ENCODE peak calls at places on chromosomes 7 and 10, in five cellular contexts. One of them, this sample, is unnamed. For H3K36me3, the result is how much of the 10 kb centered on the place peaks cover.

GRCh38 chr7:99096124-99096887 is 47.6 kb downstream of the SMURF1 start:
- DNase-seq in neuronal stem cell: no peak
- DNase-seq in IMR-90: peak
- DNase-seq in mesenchymal stem cell: peak
- DNase-seq in H1: no peak
- DNase-seq in this sample: no peak

GRCh38 chr7:70000747-70001348 is 402.6 kb downstream of the AUTS2 start:
- DNase-seq in IMR-90: no peak
- DNase-seq in neuronal stem cell: no peak
- DNase-seq in H1: no peak
- DNase-seq in mesenchymal stem cell: no peak
- DNase-seq in this sample: no peak

GRCh38 chr7:2660359-2661095 is 27.5 kb upstream of the AMZ1 start:
- DNase-seq in mesenchymal stem cell: no peak
- DNase-seq in IMR-90: no peak
- DNase-seq in H1: no peak
- DNase-seq in neuronal stem cell: no peak
- DNase-seq in this sample: no peak

GRCh38 chr10:22714524-22715289 is at the start of gene PIP4K2A:
- DNase-seq in mesenchymal stem cell: peak
- DNase-seq in H1: no peak
- DNase-seq in IMR-90: peak
- DNase-seq in neuronal stem cell: peak
- DNase-seq in this sample: peak

GRCh38 chr7:14841850-14842249 is 60.7 kb downstream of the DGKB start:
- DNase-seq in mesenchymal stem cell: no peak
- DNase-seq in neuronal stem cell: no peak
- DNase-seq in H1: no peak
- DNase-seq in IMR-90: peak
- DNase-seq in this sample: no peak

GRCh38 chr10:81018898-81019890 is 481.5 kb downstream of the SH2D4B start:
- DNase-seq in mesenchymal stem cell: peak
- DNase-seq in neuronal stem cell: peak
- DNase-seq in H1: peak
- DNase-seq in IMR-90: peak
- DNase-seq in this sample: peak

GRCh38 chr10:112184379-112184778 is 814 bp upstream of the GPAM start:
- DNase-seq in mesenchymal stem cell: no peak
- DNase-seq in neuronal stem cell: no peak
- DNase-seq in IMR-90: no peak
- DNase-seq in H1: no peak
- DNase-seq in this sample: no peak

GRCh38 chr7:74197449-74198108 is 12.2 kb upstream of the LAT2 start:
- DNase-seq in mesenchymal stem cell: no peak
- DNase-seq in IMR-90: no peak
- DNase-seq in H1: no peak
- DNase-seq in neuronal stem cell: no peak
- DNase-seq in this sample: no peak

GRCh38 chr10:3785849-3786290 is 861 bp upstream of the KLF6 start:
- DNase-seq in H1: no peak
- DNase-seq in neuronal stem cell: peak
- DNase-seq in mesenchymal stem cell: peak
- DNase-seq in IMR-90: peak
- DNase-seq in this sample: peak

GRCh38 chr7:66213637-66214036 is 8.5 kb downstream of the TPST1 start:
- DNase-seq in mesenchymal stem cell: peak
- DNase-seq in H1: no peak
- DNase-seq in IMR-90: peak
- DNase-seq in neuronal stem cell: no peak
- DNase-seq in this sample: no peak

GRCh38 chr7:130322615-130323014 is 22.0 kb upstream of the CPA5 start:
- DNase-seq in neuronal stem cell: no peak
- DNase-seq in IMR-90: no peak
- DNase-seq in mesenchymal stem cell: no peak
- DNase-seq in H1: no peak
- DNase-seq in this sample: no peak

GRCh38 chr10:101814466-101815041 is 3.7 kb downstream of the OGA start:
- DNase-seq in neuronal stem cell: no peak
- DNase-seq in H1: no peak
- DNase-seq in IMR-90: no peak
- DNase-seq in mesenchymal stem cell: peak
- DNase-seq in this sample: no peak

DNA sequence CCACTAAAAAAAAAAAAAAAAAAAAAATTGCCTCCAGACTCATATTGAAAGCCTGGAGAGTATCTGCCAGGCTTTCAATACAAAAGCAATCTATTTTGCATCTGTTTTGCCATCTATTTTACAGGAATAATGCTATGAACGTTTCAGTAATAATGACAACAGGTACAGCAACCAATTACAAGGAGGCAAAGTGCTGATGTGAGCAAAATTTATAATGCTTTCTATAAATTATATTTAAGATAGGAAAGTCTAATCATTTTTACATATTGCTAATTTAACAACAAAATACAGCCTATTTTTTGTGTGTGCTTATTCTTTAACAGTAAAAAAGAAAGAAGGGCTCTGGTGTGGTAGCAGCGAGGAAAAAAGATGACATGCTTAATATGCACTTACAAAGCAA is 10.0 kb downstream of the WDR91 start:
- DNase-seq in neuronal stem cell: no peak
- DNase-seq in H1: no peak
- DNase-seq in mesenchymal stem cell: no peak
- DNase-seq in IMR-90: no peak
- DNase-seq in this sample: no peak
- H3K36me3 ChIP-seq in neuronal stem cell: half or more
- H3K36me3 ChIP-seq in H1: under half
- H3K36me3 ChIP-seq in mesenchymal stem cell: under half
- H3K36me3 ChIP-seq in IMR-90: under half
- H3K36me3 ChIP-seq in this sample: under half

GRCh38 chr7:35753761-35754603 is 46.9 kb upstream of the SEPTIN7 start:
- DNase-seq in IMR-90: peak
- DNase-seq in H1: no peak
- DNase-seq in mesenchymal stem cell: peak
- DNase-seq in neuronal stem cell: no peak
- DNase-seq in this sample: peak
- H3K4me2 ChIP-seq in IMR-90: peak
- H3K4me2 ChIP-seq in H1: no peak
- H3K4me2 ChIP-seq in mesenchymal stem cell: no peak
- H3K4me2 ChIP-seq in neuronal stem cell: no peak
- H3K4me2 ChIP-seq in this sample: no peak

DNA sequence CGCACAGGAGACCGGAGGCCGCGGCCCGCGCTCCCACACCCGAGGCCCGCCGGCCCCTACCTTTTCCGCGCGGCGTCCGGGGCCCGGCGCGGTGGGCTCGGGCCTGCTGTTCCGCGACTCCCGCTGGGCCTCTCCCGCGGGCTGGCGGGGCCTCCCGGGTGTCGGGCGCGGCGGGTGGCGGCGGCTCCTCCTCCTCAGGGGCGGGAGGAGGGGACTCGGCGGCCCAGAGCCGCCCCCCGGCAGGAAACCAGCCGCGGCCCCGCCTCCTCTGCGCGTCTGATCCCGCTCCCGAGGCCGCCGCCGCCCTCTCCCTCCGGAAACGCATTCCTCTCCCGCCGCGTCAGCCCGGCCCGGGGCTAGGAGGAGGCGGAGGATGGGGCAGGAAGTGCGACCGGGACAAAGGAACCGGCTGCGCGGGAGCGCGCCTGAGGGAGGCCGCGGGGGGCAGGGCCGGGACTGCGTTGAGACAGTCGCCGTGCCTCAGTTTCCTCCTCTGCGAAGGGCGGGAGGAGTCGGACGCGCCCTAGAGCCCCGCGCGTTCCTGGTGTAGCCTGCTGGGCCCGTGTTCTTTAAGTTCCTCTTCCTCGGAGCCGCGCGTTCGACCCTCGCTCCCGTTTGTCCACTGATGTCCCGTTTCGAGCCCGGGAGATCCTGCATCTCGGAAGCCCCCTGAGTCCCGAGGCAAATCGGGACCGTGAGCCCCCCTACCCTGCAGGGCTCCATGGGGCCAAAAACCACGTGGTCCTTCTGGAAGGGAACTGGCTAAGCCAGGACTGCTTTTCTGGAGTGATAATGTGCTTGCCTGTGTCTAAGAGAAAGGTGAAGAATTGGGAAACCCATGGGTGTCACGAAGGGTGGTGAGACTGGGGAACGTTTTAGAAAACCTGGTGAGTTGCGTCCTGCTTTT is at the start of gene ITGB1:
- DNase-seq in IMR-90: peak
- DNase-seq in H1: peak
- DNase-seq in neuronal stem cell: peak
- DNase-seq in mesenchymal stem cell: peak
- DNase-seq in this sample: peak
- H2BK15ac ChIP-seq in IMR-90: peak
- H2BK15ac ChIP-seq in H1: peak
- H2BK15ac ChIP-seq in neuronal stem cell: peak
- H2BK15ac ChIP-seq in mesenchymal stem cell: peak
- H2BK15ac ChIP-seq in this sample: no peak

DNA sequence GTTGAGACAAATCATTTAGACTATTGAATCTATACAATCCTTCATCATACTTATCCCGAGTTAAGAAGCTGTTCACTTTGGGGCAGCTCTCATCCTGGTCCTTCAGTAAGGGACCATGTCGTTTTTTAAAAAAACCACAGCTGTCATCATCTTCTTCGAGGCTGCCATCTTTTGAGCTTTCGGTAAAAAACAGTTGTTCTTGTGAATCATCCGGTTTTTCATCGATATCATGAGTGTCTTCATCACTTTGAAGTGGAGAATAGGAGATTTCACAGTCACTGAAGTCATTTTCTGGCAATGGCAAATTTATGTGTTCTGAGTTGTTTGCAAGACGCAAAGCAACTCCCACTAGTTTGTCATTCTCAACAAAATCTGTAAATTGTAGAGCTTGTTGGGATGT is 3.9 kb downstream of the DCLRE1A start:
- DNase-seq in H1: no peak
- DNase-seq in neuronal stem cell: no peak
- DNase-seq in IMR-90: no peak
- DNase-seq in mesenchymal stem cell: no peak
- DNase-seq in this sample: no peak
- H3K36me3 ChIP-seq in H1: under half
- H3K36me3 ChIP-seq in neuronal stem cell: half or more
- H3K36me3 ChIP-seq in IMR-90: under half
- H3K36me3 ChIP-seq in mesenchymal stem cell: under half
- H3K36me3 ChIP-seq in this sample: under half

DNA sequence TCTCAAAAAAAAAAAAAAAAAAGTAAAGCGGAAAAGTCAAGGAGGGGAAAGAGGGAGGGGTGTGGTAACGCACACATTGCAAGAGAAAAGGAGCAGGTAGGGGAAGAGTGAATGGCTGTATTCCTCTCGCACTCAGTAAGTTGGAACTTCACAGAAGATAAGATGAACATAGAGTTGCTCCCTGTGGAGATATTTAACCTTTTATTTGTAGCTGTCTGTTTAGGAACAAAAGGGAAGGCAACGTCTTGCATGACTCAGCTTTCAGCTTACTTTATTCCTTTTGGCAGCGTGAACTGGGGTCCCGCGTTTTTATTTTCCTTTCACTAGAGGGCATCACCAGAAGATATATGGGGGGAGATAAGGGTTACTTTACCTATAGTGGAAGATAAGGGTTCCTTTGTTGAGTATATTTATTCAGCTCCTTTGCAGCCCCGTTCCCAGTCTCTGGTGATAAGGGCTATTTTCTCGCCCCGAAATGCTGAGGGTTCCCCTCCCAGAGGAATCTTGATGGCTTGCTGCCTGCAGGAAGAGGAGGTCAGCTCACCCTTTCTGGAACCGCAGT is 78.5 kb downstream of the APBB1IP start:
- DNase-seq in H1: no peak
- DNase-seq in mesenchymal stem cell: no peak
- DNase-seq in IMR-90: no peak
- DNase-seq in neuronal stem cell: no peak
- DNase-seq in this sample: peak
- H3K4me2 ChIP-seq in H1: peak
- H3K4me2 ChIP-seq in mesenchymal stem cell: no peak
- H3K4me2 ChIP-seq in IMR-90: no peak
- H3K4me2 ChIP-seq in neuronal stem cell: no peak
- H3K4me2 ChIP-seq in this sample: no peak

DNA sequence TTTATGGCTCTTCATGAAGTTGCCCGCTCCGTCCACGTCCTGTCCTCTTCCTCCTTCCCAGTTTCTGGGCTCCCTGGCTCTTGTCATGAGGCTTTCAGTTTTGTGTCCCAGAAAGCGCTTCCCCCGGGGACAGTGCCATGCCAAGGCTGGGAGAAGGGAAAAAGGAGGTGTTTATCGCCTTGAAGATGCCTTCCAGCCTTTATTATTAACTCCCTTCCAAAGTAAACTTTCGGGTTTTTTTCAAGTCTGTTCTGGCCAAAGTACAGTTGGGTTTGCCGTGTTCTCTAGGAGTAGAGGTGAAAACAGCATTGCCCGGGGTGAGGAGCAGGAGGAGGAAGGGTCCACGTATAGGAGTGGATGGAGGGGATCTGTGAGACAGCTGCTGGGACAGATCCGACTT is 117.2 kb downstream of the CUX1 start:
- DNase-seq in IMR-90: no peak
- DNase-seq in mesenchymal stem cell: no peak
- DNase-seq in neuronal stem cell: no peak
- DNase-seq in H1: no peak
- DNase-seq in this sample: peak
- H2BK15ac ChIP-seq in IMR-90: no peak
- H2BK15ac ChIP-seq in mesenchymal stem cell: no peak
- H2BK15ac ChIP-seq in neuronal stem cell: no peak
- H2BK15ac ChIP-seq in H1: no peak
- H2BK15ac ChIP-seq in this sample: no peak